ENCODE peak calls at places on chromosomes 3 and 15, in five cellular contexts. V, Z, J, Q and X are unnamed samples.

GRCh38 chr3:134038716-134039115 is 9.0 kb upstream of the SLCO2A1 start:
- DNase-seq in V (no peak), Z (no peak), J (no peak), Q (no peak), X (no peak)

GRCh38 chr3:158792709-158793108 is 9.1 kb upstream of the MFSD1 start:
- DNase-seq in J (no peak), V (peak), Q (peak), Z (no peak), X (no peak)

GRCh38 chr3:45055411-45056143 is 29.5 kb downstream of the CLEC3B start:
- DNase-seq in J (no peak), Q (peak), Z (no peak), V (peak), X (no peak)

GRCh38 chr15:84766461-84767005 is 18.1 kb downstream of the ZNF592 start:
- DNase-seq in Z (no peak), J (no peak), Q (no peak), V (no peak), X (no peak)

GRCh38 chr15:57727031-57727430 is 20.5 kb downstream of the POLR2M start:
- DNase-seq in J (no peak), Z (no peak), Q (peak), V (peak), X (no peak)

GRCh38 chr3:47701388-47701787 is 80.3 kb downstream of the SMARCC1 start:
- DNase-seq in Z (no peak), Q (no peak), V (no peak), J (no peak), X (no peak)

GRCh38 chr3:104521606-104522336 is 844.9 kb upstream of the ALCAM start:
- DNase-seq in Q (no peak), J (no peak), Z (no peak), V (no peak), X (no peak)

GRCh38 chr3:48437812-48438211 is 2.1 kb downstream of the CCDC51 start:
- DNase-seq in V (no peak), Q (no peak), Z (no peak), J (no peak), X (no peak)

GRCh38 chr3:14845826-14846225 is 27.1 kb downstream of the FGD5 start:
- DNase-seq in Q (no peak), Z (no peak), V (no peak), J (no peak), X (no peak)

GRCh38 chr3:172040078-172040975 is 949 bp downstream of the FNDC3B start:
- DNase-seq in Q (peak), J (peak), V (peak), Z (peak), X (peak)

GRCh38 chr3:27559835-27560234 is 75.7 kb upstream of the SLC4A7 start:
- DNase-seq in J (peak), V (peak), Q (peak), Z (no peak), X (no peak)

GRCh38 chr3:195878424-195879274 is 29.7 kb downstream of the TNK2 start:
- DNase-seq in V (no peak), J (no peak), Z (no peak), Q (no peak), X (no peak)

GRCh38 chr15:76285241-76285825 is 25.9 kb downstream of the ETFA start:
- DNase-seq in Z (no peak), V (peak), J (no peak), Q (peak), X (no peak)

GRCh38 chr15:84780492-84780891 is 32.1 kb downstream of the ZNF592 start:
- DNase-seq in V (no peak), Z (no peak), Q (no peak), J (no peak), X (no peak)

GRCh38 chr3:107752202-107752990 is 229.6 kb downstream of the BBX start:
- DNase-seq in V (peak), J (no peak), Q (peak), Z (no peak), X (no peak)

GRCh38 chr15:22263738-22264137 is 183.4 kb downstream of the OR4M2 start:
- DNase-seq in J (no peak), Q (no peak), Z (peak), V (no peak), X (no peak)

GRCh38 chr3:45684327-45684892 is 4.8 kb upstream of the SACM1L start:
- DNase-seq in Z (no peak), V (no peak), J (no peak), Q (no peak), X (no peak)

GRCh38 chr15:78715930-78716329 is 74.9 kb upstream of the CHRNB4 start:
- DNase-seq in Q (peak), Z (no peak), V (peak), J (no peak), X (no peak)

GRCh38 chr3:152071315-152071714 is 197.4 kb upstream of the MBNL1 start:
- DNase-seq in Q (no peak), J (no peak), Z (no peak), V (no peak), X (no peak)

GRCh38 chr3:152071924-152072323 is 196.8 kb upstream of the MBNL1 start:
- DNase-seq in V (peak), Z (no peak), Q (peak), J (no peak), X (no peak)

GRCh38 chr3:152073267-152073666 is 195.5 kb upstream of the MBNL1 start:
- DNase-seq in V (peak), Q (peak), J (no peak), Z (no peak), X (no peak)

GRCh38 chr3:152079980-152080379 is 188.7 kb upstream of the MBNL1 start:
- DNase-seq in Z (no peak), J (no peak), V (no peak), Q (no peak), X (no peak)

DNA sequence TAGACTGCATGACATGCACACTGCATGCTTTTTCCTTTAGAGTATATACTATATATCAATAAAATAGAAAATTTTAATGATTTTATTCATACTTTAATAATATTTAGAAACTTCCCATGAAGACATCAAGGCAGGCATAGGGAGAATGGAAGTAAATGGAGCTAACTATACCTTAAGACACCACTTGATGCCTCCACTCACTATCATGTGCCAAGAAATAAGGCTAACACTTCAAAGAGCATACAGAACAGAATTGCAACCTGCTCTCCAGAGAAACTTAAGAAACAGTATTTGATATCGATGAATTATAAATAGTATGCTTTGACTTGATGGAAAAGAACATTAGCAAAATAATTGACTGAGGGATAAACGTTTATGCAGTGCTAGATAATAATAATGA is 192.6 kb upstream of the MBNL1 start:
- DNase-seq in Q (peak), V (peak), Z (no peak), J (no peak), X (no peak)
- TF ChIP-seq CTCF in Q (peak), V (peak), Z (no peak), J (no peak), X (no peak)

GRCh38 chr3:143955113-143955512 is 16.5 kb upstream of the DIPK2A start:
- DNase-seq in J (no peak), Q (no peak), Z (no peak), V (no peak), X (no peak)

GRCh38 chr3:143956858-143957257 is 14.8 kb upstream of the DIPK2A start:
- DNase-seq in Q (no peak), V (no peak), J (no peak), Z (no peak), X (no peak)

GRCh38 chr3:143951351-143951971 is 20.2 kb upstream of the DIPK2A start:
- DNase-seq in Z (no peak), V (peak), Q (peak), J (no peak), X (peak)

GRCh38 chr3:143950810-143951209 is 20.8 kb upstream of the DIPK2A start:
- DNase-seq in Z (no peak), V (no peak), Q (no peak), J (no peak), X (no peak)

DNA sequence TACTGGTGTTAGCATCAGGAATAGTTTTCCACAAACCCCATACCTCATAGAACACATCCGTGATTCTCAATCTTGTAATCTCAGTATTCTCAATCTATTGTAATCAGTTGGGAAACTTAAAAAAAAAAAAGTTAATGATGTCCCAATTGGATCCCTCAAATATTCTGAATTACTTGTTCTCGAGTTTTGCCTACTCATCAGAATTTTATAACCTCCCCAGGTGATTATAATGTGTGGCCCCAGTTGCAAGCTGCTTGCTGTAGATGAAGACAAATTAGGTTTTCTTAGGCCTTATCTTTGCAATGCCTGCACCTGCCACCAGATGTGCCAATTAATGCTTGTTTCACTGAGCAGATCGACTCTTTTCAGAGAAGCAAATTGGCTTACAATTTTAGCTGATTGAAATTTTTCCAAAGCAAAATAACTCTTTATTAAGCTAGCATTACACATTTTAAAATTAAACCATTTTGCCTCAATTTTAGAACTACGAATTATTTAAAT is 19.0 kb upstream of the DIPK2A start:
- DNase-seq in J (no peak), Z (no peak), V (no peak), Q (no peak), X (no peak)
- TF ChIP-seq CTCF in J (no peak), Z (no peak), V (no peak), Q (no peak), X (peak)

GRCh38 chr3:51682526-51682925 is 11.5 kb downstream of the TEX264 start:
- DNase-seq in Q (no peak), J (no peak), V (no peak), Z (no peak), X (no peak)

GRCh38 chr3:51681453-51681852 is 10.4 kb downstream of the TEX264 start:
- DNase-seq in Z (no peak), J (peak), V (peak), Q (peak), X (no peak)

GRCh38 chr3:51680663-51681230 is 9.7 kb downstream of the TEX264 start:
- DNase-seq in V (no peak), J (no peak), Z (no peak), Q (no peak), X (no peak)

GRCh38 chr3:51683566-51683965 is 12.5 kb downstream of the TEX264 start:
- DNase-seq in Z (no peak), V (no peak), Q (no peak), J (no peak), X (no peak)

DNA sequence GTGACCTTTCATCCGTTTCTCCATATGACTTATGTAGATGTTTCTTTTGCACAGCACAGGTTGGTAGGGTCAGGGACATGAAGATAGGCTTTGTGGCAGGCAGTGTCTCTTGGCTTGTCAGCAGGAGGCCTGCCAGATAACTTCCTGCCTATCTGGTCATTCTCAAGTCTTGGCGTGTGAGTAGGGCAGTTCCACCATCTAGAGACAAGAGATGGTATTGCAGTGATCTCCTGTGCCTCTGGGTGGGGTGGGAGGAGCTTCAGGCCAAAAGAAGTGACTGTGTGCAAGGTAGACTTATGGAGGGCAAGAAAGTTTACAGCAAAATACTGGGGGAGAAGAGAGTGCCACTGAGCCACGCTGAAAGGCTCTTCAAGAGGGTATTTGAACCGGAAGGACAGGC is 11.0 kb downstream of the TEX264 start:
- DNase-seq in Z (peak), V (peak), Q (peak), J (peak), X (peak)
- TF ChIP-seq CTCF in Z (peak), V (peak), Q (peak), J (peak), X (peak)

GRCh38 chr15:50886139-50886467 is 22.4 kb upstream of the AP4E1 start:
- DNase-seq in Q (no peak), Z (no peak), V (no peak), J (no peak), X (no peak)
- TF ChIP-seq CTCF in Q (no peak), Z (peak), V (no peak), J (no peak), X (no peak)

GRCh38 chr15:62142736-62143135 is 22.3 kb downstream of the C2CD4B start:
- DNase-seq in Z (no peak), J (no peak), Q (no peak), V (no peak), X (no peak)
- TF ChIP-seq CTCF in Z (no peak), J (no peak), Q (no peak), V (no peak), X (no peak)

GRCh38 chr15:42094512-42094963 is at the start of gene PLA2G4D:
- DNase-seq in Z (no peak), J (no peak), Q (no peak), V (no peak), X (no peak)
- TF ChIP-seq CTCF in Z (no peak), J (no peak), Q (no peak), V (no peak), X (no peak)

GRCh38 chr3:53230041-53230621 is 25.7 kb downstream of the TKT start:
- DNase-seq in V (no peak), Z (no peak), Q (no peak), J (no peak), X (no peak)
- TF ChIP-seq CTCF in V (no peak), Z (no peak), Q (no peak), J (no peak), X (no peak)

GRCh38 chr3:141275973-141276372 is 44.3 kb downstream of the PXYLP1 start:
- DNase-seq in V (peak), Q (peak), Z (no peak), J (no peak), X (no peak)
- TF ChIP-seq CTCF in V (no peak), Q (no peak), Z (no peak), J (no peak), X (no peak)

GRCh38 chr3:122725106-122725505 is 44.5 kb downstream of the PARP14 start:
- DNase-seq in Z (no peak), Q (no peak), V (no peak), J (no peak), X (no peak)
- TF ChIP-seq CTCF in Z (no peak), Q (no peak), V (no peak), J (no peak), X (no peak)